ENCODE peak calls at places on chromosomes 5 and 9, in seven cellular contexts. S is fibroblast of lung; K is left lung; E is heart left ventricle; Z is GM23248; R is Caco-2; N is naive thymus-derived CD4-positive, alpha-beta T cell. J is an unnamed sample.

GRCh38 chr9:100098241-100098886 is 436 bp downstream of the ERP44 start:
- DNase-seq in S (peak; percentile 39), K (peak; percentile 76), E (peak; percentile 32), Z (peak; percentile 78), R (peak; percentile 89), N (no peak), J (peak; percentile 79)

GRCh38 chr5:170383227-170383626 is 5.9 kb downstream of the KCNMB1 start:
- DNase-seq in S (no peak), K (no peak), E (no peak), Z (no peak), R (no peak), N (no peak), J (no peak)

GRCh38 chr5:82011761-82012160 is 39.9 kb downstream of the ATG10 start:
- DNase-seq in S (peak; percentile 17), K (no peak), E (no peak), Z (peak; percentile 63), R (no peak), N (no peak), J (no peak)

GRCh38 chr9:73280113-73280512 is 128.4 kb downstream of the ANXA1 start:
- DNase-seq in S (no peak), K (no peak), E (no peak), Z (no peak), R (no peak), N (no peak), J (no peak)

GRCh38 chr5:39411985-39412384 is 12.8 kb downstream of the DAB2 start:
- DNase-seq in S (no peak), K (no peak), E (no peak), Z (peak; percentile 37), R (no peak), N (no peak), J (no peak)

GRCh38 chr9:3027260-3027659 is 183.4 kb upstream of the PUM3 start:
- DNase-seq in S (no peak), K (no peak), E (no peak), Z (no peak), R (no peak), N (no peak), J (no peak)

GRCh38 chr9:90943341-90943740 is 141.7 kb downstream of the SYK start:
- DNase-seq in S (peak; percentile 40), K (no peak), E (no peak), Z (peak; percentile 50), R (no peak), N (no peak), J (no peak)

GRCh38 chr5:143217065-143217803 is 186.3 kb downstream of the NR3C1 start:
- DNase-seq in S (peak; percentile 42), K (no peak), E (no peak), Z (peak; percentile 44), R (peak; percentile 53), N (no peak), J (peak; percentile 48)

GRCh38 chr5:150339165-150339564 is 18.3 kb upstream of the TCOF1 start:
- DNase-seq in S (no peak), K (no peak), E (no peak), Z (no peak), R (no peak), N (no peak), J (no peak)

GRCh38 chr5:135240781-135241360 is 158.2 kb downstream of the MACROH2A1 start:
- DNase-seq in S (no peak), K (no peak), E (peak; percentile 8), Z (no peak), R (peak; percentile 11), N (no peak), J (no peak)

GRCh38 chr5:180636016-180636402 is 13.4 kb downstream of the FLT4 start:
- DNase-seq in S (no peak), K (peak; percentile 20), E (no peak), Z (no peak), R (peak; percentile 14), N (no peak), J (no peak)

GRCh38 chr5:175735701-175736100 is 77.8 kb downstream of the HRH2 start:
- DNase-seq in S (no peak), K (no peak), E (no peak), Z (no peak), R (no peak), N (no peak), J (no peak)

GRCh38 chr5:25458628-25459027 is 813.9 kb upstream of the CDH10 start:
- DNase-seq in S (no peak), K (no peak), E (no peak), Z (no peak), R (no peak), N (no peak), J (no peak)

GRCh38 chr5:128407956-128408355 is 130.1 kb downstream of the FBN2 start:
- DNase-seq in S (no peak), K (no peak), E (no peak), Z (no peak), R (no peak), N (no peak), J (no peak)

GRCh38 chr9:13513710-13514444 is 234.4 kb upstream of the MPDZ start:
- DNase-seq in S (peak; percentile 6), K (no peak), E (no peak), Z (peak; percentile 17), R (no peak), N (no peak), J (peak; percentile 34)

GRCh38 chr5:172699999-172700685 is 59.1 kb downstream of the NEURL1B start:
- DNase-seq in S (no peak), K (peak; percentile 77), E (no peak), Z (no peak), R (no peak), N (no peak), J (peak; percentile 67)

GRCh38 chr9:38374847-38375571 is 17.5 kb upstream of the ALDH1B1 start:
- DNase-seq in S (no peak), K (no peak), E (no peak), Z (no peak), R (no peak), N (no peak), J (no peak)

GRCh38 chr9:35102465-35102768 is 514 bp downstream of the STOML2 start:
- DNase-seq in S (no peak), K (no peak), E (no peak), Z (peak; percentile 61), R (no peak), N (no peak), J (no peak)

GRCh38 chr5:14268236-14268701 is 125.1 kb downstream of the TRIO start:
- DNase-seq in S (peak; percentile 34), K (peak; percentile 49), E (no peak), Z (peak; percentile 96), R (peak; percentile 62), N (no peak), J (peak; percentile 55)

GRCh38 chr9:136525841-136526499 is 19.9 kb downstream of the NOTCH1 start:
- DNase-seq in S (no peak), K (peak; percentile 55), E (peak; percentile 50), Z (no peak), R (no peak), N (no peak), J (no peak)

GRCh38 chr5:153135416-153135815 is 355.1 kb upstream of the GRIA1 start:
- DNase-seq in S (no peak), K (no peak), E (no peak), Z (peak; percentile 22), R (no peak), N (no peak), J (no peak)

GRCh38 chr5:77963795-77964194 is 187.7 kb upstream of the TBCA start:
- DNase-seq in S (no peak), K (no peak), E (no peak), Z (no peak), R (no peak), N (no peak), J (no peak)

GRCh38 chr5:122844916-122845252 is 529 bp upstream of the SNX24 start:
- DNase-seq in S (no peak), K (no peak), E (no peak), Z (no peak), R (no peak), N (no peak), J (no peak)

DNA sequence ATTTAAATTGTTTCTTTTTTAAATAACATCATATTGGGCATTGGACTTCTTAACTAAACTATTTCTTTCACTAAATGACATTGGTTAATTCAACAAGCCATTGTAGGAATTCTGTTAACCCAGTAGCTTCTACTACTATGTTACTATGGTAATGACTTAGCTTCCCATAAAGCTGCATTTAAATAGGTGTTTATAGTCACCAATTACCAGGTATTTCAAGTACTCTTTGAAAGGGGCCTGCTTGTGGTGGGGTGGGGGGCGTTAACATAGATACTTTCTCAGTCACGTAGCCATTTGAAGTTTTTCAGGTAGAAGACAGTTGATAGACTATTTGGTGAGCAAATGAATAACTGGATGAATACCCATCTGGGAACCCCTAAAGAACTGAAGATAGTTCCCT is 34.0 kb downstream of the PIK3R1 start:
- DNase-seq in S (no peak), K (no peak), E (no peak), Z (no peak), R (no peak), N (no peak), J (no peak)
- H3K9me3 ChIP-seq in S (no peaks in the 10 kb centered on the region), K (no peaks in the 10 kb centered on the region), E (no peaks in the 10 kb centered on the region), Z (no peaks in the 10 kb centered on the region), R (no peaks in the 10 kb centered on the region), N (no peaks in the 10 kb centered on the region), J (no peaks in the 10 kb centered on the region)

GRCh38 chr5:17283121-17283415 is 65.6 kb downstream of the BASP1 start:
- DNase-seq in S (no peak), K (no peak), E (no peak), Z (no peak), R (no peak), N (no peak), J (no peak)
- H3K4me1 ChIP-seq in S (no peaks in the 10 kb centered on the region), K (no peaks in the 10 kb centered on the region), E (no peaks in the 10 kb centered on the region), Z (peaks cover 7% of the 10 kb centered on the region), R (no peaks in the 10 kb centered on the region), N (no peaks in the 10 kb centered on the region), J (no peaks in the 10 kb centered on the region)

DNA sequence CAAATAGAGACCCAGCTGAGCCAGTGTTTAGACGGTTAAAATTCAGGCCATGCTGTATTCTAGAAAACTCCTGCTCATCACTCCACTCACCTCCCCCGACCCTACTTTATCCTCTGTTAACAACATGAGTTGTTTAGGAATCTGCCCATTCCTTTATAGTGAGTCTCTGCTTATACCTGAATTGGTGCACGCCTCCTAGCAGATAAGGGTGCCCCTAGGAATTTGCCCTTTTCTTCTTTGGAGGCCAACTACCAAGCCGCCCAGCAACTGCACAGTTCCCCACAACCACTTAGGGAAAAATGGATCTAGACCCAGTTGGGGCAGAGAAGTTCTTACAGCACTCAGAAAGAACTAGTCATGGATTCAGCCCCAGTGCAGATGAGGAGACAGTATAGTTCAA is 102.3 kb downstream of the MAMDC2 start:
- DNase-seq in S (no peak), K (no peak), E (no peak), Z (no peak), R (no peak), N (no peak), J (no peak)
- H3K9me3 ChIP-seq in S (no peaks in the 10 kb centered on the region), K (no peaks in the 10 kb centered on the region), E (no peaks in the 10 kb centered on the region), Z (no peaks in the 10 kb centered on the region), R (no peaks in the 10 kb centered on the region), N (no peaks in the 10 kb centered on the region), J (no peaks in the 10 kb centered on the region)

DNA sequence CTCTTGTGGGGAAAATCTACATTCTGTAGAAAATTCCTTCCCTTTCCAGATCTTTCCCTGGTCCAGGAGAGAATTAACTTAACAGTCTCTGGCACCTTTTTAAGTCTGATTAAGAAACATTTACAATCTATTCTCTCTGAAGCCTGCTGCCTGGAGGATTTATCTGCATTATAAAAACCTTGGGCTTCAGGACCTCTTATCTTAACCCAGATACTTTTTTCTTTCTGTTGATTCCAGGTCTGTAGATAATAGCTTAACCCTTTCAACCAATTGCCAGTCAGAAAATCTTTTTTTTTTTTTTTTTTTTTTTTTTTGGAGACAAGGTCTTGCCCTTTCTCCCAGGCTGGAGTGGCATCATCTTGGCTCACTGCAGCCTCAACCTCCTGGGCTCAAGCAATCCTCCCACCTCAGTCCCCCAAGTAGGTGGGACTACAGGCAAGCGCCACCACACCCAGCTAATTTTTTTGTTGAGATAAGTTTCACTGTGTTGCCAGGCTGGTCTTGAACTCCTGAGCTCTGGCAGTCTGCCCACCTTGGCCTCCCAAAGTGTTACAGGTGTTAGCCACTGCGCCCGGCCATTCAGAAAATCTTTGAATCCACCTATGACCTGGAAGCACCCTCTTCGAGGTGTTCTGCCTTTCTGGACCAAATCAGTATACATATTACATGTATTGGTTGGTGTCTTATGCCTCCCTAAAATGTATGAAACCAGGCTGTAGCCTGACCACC is 61.2 kb downstream of the KIAA1958 start:
- DNase-seq in S (no peak), K (no peak), E (no peak), Z (no peak), R (no peak), N (no peak), J (no peak)
- H3K4me1 ChIP-seq in S (peaks cover 2% of the 10 kb centered on the region), K (peaks cover 17% of the 10 kb centered on the region), E (no peaks in the 10 kb centered on the region), Z (peaks cover 47% of the 10 kb centered on the region), R (peaks cover 20% of the 10 kb centered on the region), N (no peaks in the 10 kb centered on the region), J (peaks cover 3% of the 10 kb centered on the region)

J was measured in hepatocyte.